ENCODE peak calls at places on chromosomes 5 and 9, in ten cellular contexts. N, Y, H, O, I, B, K, Q, W and V are unnamed samples.

GRCh38 chr5:54832066-54832465 is 153.3 kb downstream of the ESM1 start:
- DNase-seq in N (no peak), Y (no peak), H (no peak), O (no peak), I (no peak), B (no peak), K (peak; percentile 88), Q (no peak), W (no peak), V (no peak)

GRCh38 chr5:160166069-160166972 is 47.1 kb upstream of the PWWP2A start:
- DNase-seq in N (no peak), Y (no peak), H (no peak), O (no peak), I (no peak), B (no peak), K (no peak), Q (no peak), W (no peak), V (no peak)

GRCh38 chr9:105676351-105676923 is 14.2 kb downstream of the TAL2 start:
- DNase-seq in N (no peak), Y (no peak), H (no peak), O (no peak), I (no peak), B (peak; percentile 33), K (no peak), Q (no peak), W (peak; percentile 68), V (no peak)

GRCh38 chr9:106682420-106682819 is 180.5 kb upstream of the ZNF462 start:
- DNase-seq in N (no peak), Y (no peak), H (no peak), O (no peak), I (no peak), B (no peak), K (no peak), Q (peak; percentile 14), W (no peak), V (no peak)

GRCh38 chr5:121987052-121987684 is 25.4 kb downstream of the SRFBP1 start:
- DNase-seq in N (no peak), Y (no peak), H (no peak), O (no peak), I (no peak), B (no peak), K (no peak), Q (no peak), W (no peak), V (no peak)

GRCh38 chr9:37336150-37336549 is 86.3 kb upstream of the GRHPR start:
- DNase-seq in N (no peak), Y (no peak), H (no peak), O (no peak), I (peak; percentile 16), B (no peak), K (no peak), Q (no peak), W (no peak), V (no peak)

GRCh38 chr5:156383510-156383909 is 56.5 kb downstream of the SGCD start:
- DNase-seq in N (no peak), Y (no peak), H (no peak), O (no peak), I (no peak), B (no peak), K (peak; percentile 90), Q (no peak), W (no peak), V (no peak)

GRCh38 chr9:4386819-4387218 is 87.0 kb upstream of the GLIS3 start:
- DNase-seq in N (no peak), Y (peak; percentile 12), H (no peak), O (no peak), I (no peak), B (no peak), K (no peak), Q (no peak), W (no peak), V (no peak)

GRCh38 chr5:151148583-151148982 is 9.0 kb downstream of the ANXA6 start:
- DNase-seq in N (no peak), Y (no peak), H (no peak), O (no peak), I (no peak), B (no peak), K (no peak), Q (no peak), W (no peak), V (no peak)

GRCh38 chr5:150053231-150053626 is 33.1 kb downstream of the CSF1R start:
- DNase-seq in N (no peak), Y (peak; percentile 31), H (no peak), O (no peak), I (no peak), B (peak; percentile 16), K (peak; percentile 85), Q (peak; percentile 65), W (no peak), V (no peak)

GRCh38 chr5:103829585-103829984 is 267.0 kb upstream of the NUDT12 start:
- DNase-seq in N (no peak), Y (peak; percentile 9), H (no peak), O (no peak), I (no peak), B (no peak), K (no peak), Q (peak; percentile 6), W (peak; percentile 15), V (no peak)

GRCh38 chr9:80648336-80648735 is 1041.0 kb downstream of the TLE1 start:
- DNase-seq in N (no peak), Y (no peak), H (no peak), O (no peak), I (no peak), B (no peak), K (peak; percentile 78), Q (no peak), W (no peak), V (no peak)

GRCh38 chr5:174177976-174178600 is 132.6 kb downstream of the NSG2 start:
- DNase-seq in N (no peak), Y (no peak), H (no peak), O (no peak), I (no peak), B (no peak), K (no peak), Q (no peak), W (no peak), V (no peak)

GRCh38 chr9:76414656-76415055 is 20.4 kb upstream of the RFK start:
- DNase-seq in N (no peak), Y (no peak), H (no peak), O (no peak), I (no peak), B (peak; percentile 88), K (peak; percentile 69), Q (peak; percentile 21), W (no peak), V (no peak)

GRCh38 chr9:114102484-114102883 is 3.4 kb upstream of the KIF12 start:
- DNase-seq in N (no peak), Y (no peak), H (no peak), O (no peak), I (no peak), B (no peak), K (no peak), Q (no peak), W (no peak), V (no peak)

GRCh38 chr5:68423154-68423811 is 207.7 kb downstream of the PIK3R1 start:
- DNase-seq in N (no peak), Y (no peak), H (no peak), O (no peak), I (no peak), B (no peak), K (no peak), Q (peak; percentile 26), W (peak; percentile 34), V (no peak)
- H3K4me3 ChIP-seq in N (no peak overlapping the region), Y (no peak overlapping the region), H (no peak overlapping the region), O (no peak overlapping the region), I (no peak overlapping the region), B (no peak overlapping the region), K (no peak overlapping the region), Q (no peak overlapping the region), W (no peak overlapping the region), V (no peak overlapping the region)

GRCh38 chr9:95005276-95006141 is 279.0 kb downstream of the AOPEP start:
- DNase-seq in N (no peak), Y (peak; percentile 68), H (no peak), O (peak; percentile 29), I (peak; percentile 42), B (no peak), K (no peak), Q (no peak), W (no peak), V (no peak)
- TF ChIP-seq POLR2A in N (no peak), Y (no peak), H (peak; percentile 37), O (no peak), I (peak; percentile 18), B (no peak), K (peak; percentile 2), Q (no peak), W (no peak), V (no peak)

DNA sequence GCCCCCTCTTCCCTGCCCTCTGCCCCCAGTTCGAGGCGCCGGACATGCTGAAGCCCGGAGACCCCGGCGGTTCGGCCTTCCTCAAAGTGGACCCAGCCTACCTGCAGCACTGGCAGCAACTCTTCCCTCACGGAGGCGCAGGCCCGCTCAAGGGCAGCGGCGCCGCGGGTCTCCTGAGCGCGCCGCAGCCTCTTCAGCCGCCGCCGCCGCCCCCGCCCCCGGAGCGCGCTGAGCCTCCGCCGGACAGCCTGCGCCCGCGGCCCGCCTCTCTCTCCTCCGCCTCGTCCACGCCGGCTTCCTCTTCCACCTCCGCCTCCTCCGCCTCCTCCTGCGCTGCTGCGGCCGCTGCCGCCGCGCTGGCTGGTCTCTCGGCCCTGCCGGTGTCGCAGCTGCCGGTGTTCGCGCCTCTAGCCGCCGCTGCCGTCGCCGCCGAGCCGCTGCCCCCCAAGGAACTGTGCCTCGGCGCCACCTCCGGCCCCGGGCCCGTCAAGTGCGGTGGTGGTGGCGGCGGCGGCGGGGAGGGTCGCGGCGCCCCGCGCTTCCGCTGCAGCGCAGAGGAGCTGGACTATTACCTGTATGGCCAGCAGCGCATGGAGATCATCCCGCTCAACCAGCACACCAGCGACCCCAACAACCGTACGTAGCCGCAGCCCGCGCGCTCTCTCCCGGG is 1.1 kb downstream of the PRDM6 start:
- DNase-seq in N (no peak), Y (peak; percentile 16), H (no peak), O (peak; percentile 57), I (peak; percentile 29), B (peak; percentile 13), K (peak; percentile 27), Q (no peak), W (no peak), V (no peak)
- H3K4me3 ChIP-seq in N (no peak overlapping the region), Y (peak overlapping the region; percentile 64), H (peak overlapping the region; percentile 53), O (peak overlapping the region; percentile 47), I (no peak overlapping the region), B (peak overlapping the region; percentile 32), K (peak overlapping the region; percentile 58), Q (peak overlapping the region; percentile 13), W (no peak overlapping the region), V (peak overlapping the region; percentile 53)

GRCh38 chr5:125342938-125343401 is 596.5 kb upstream of the ZNF608 start:
- DNase-seq in N (no peak), Y (no peak), H (no peak), O (no peak), I (no peak), B (no peak), K (peak; percentile 84), Q (no peak), W (no peak), V (no peak)

GRCh38 chr5:125346316-125346715 is 599.9 kb upstream of the ZNF608 start:
- DNase-seq in N (no peak), Y (no peak), H (no peak), O (no peak), I (no peak), B (no peak), K (no peak), Q (no peak), W (no peak), V (no peak)

GRCh38 chr5:125349432-125349831 is 603.0 kb upstream of the ZNF608 start:
- DNase-seq in N (no peak), Y (no peak), H (no peak), O (no peak), I (no peak), B (no peak), K (peak; percentile 16), Q (no peak), W (no peak), V (no peak)

GRCh38 chr5:125348936-125349335 is 602.5 kb upstream of the ZNF608 start:
- DNase-seq in N (no peak), Y (no peak), H (no peak), O (no peak), I (no peak), B (no peak), K (no peak), Q (no peak), W (no peak), V (no peak)
- TF ChIP-seq POLR2A in N (no peak), Y (no peak), H (no peak), O (no peak), I (no peak), B (no peak), K (no peak), Q (no peak), W (no peak), V (no peak)